ENCODE peak calls at places on chromosomes 12 and 14, in six cellular contexts. S is GM18507; D is T-helper 1 cell; U is lung microvascular endothelial cell; G is neural progenitor cell; J is effector memory CD4-positive, alpha-beta T cell. H is an unnamed sample.

GRCh38 chr12:45612044-45612794 is 117.3 kb upstream of the ARID2 start:
- DNase-seq in S (no peak), D (no peak), U (peak), G (no peak), J (no peak), H (no peak)

GRCh38 chr14:74492413-74493342 is at the start of gene NPC2:
- DNase-seq in S (no peak), D (no peak), U (no peak), G (no peak), J (no peak), H (no peak)

GRCh38 chr12:124814741-124815613 is 48.7 kb downstream of the SCARB1 start:
- DNase-seq in S (no peak), D (no peak), U (no peak), G (peak), J (no peak), H (no peak)

GRCh38 chr12:24838531-24838950 is 110.4 kb downstream of the BCAT1 start:
- DNase-seq in S (no peak), D (no peak), U (no peak), G (no peak), J (no peak), H (no peak)

GRCh38 chr14:49633650-49634546 is 1.1 kb downstream of the DNAAF2 start:
- DNase-seq in S (peak), D (peak), U (peak), G (peak), J (peak), H (peak)

GRCh38 chr12:34391771-34392581 is 369.7 kb downstream of the ALG10 start:
- DNase-seq in S (no peak), D (peak), U (no peak), G (no peak), J (no peak), H (peak)

GRCh38 chr12:116806845-116807440 is 68.8 kb downstream of the RNFT2 start:
- DNase-seq in S (no peak), D (no peak), U (no peak), G (no peak), J (no peak), H (no peak)

GRCh38 chr14:50805396-50805795 is 25.6 kb downstream of the NIN start:
- DNase-seq in S (no peak), D (no peak), U (no peak), G (no peak), J (no peak), H (no peak)

GRCh38 chr12:1806301-1807106 is 13.9 kb upstream of the LRTM2 start:
- DNase-seq in S (no peak), D (no peak), U (no peak), G (no peak), J (no peak), H (no peak)

GRCh38 chr14:80364274-80364673 is 153.0 kb upstream of the DIO2 start:
- DNase-seq in S (no peak), D (no peak), U (peak), G (peak), J (no peak), H (no peak)

GRCh38 chr12:131922772-131923171 is 6.3 kb upstream of the PUS1 start:
- DNase-seq in S (no peak), D (no peak), U (no peak), G (no peak), J (no peak), H (no peak)

GRCh38 chr12:124386059-124386458 is 91.2 kb downstream of the RFLNA start:
- DNase-seq in S (no peak), D (no peak), U (peak), G (no peak), J (no peak), H (no peak)

GRCh38 chr12:28650906-28651305 is 460.6 kb downstream of the CCDC91 start:
- DNase-seq in S (no peak), D (no peak), U (no peak), G (no peak), J (no peak), H (no peak)

GRCh38 chr12:95396849-95397498 is 77.0 kb upstream of the METAP2 start:
- DNase-seq in S (no peak), D (no peak), U (no peak), G (no peak), J (no peak), H (no peak)

GRCh38 chr14:69712637-69713088 is 54.3 kb upstream of the SRSF5 start:
- DNase-seq in S (no peak), D (no peak), U (no peak), G (peak), J (no peak), H (peak)

GRCh38 chr12:106758349-106758951 is 16.0 kb upstream of the RIC8B start:
- DNase-seq in S (no peak), D (no peak), U (no peak), G (no peak), J (no peak), H (no peak)

GRCh38 chr12:27711957-27712356 is 1.3 kb downstream of the MRPS35 start:
- DNase-seq in S (no peak), D (no peak), U (no peak), G (no peak), J (no peak), H (no peak)